ENCODE peak calls at places on chromosomes 13 and 19, in six cellular contexts. One of them, this sample, is unnamed.

GRCh38 chr19:9474975-9475374 is 23.4 kb downstream of the ZNF560 start:
- DNase-seq in mucosa of descending colon: no peak
- DNase-seq in IMR-90: no peak
- DNase-seq in upper lobe of right lung: no peak
- DNase-seq in mesothelial cell of epicardium: no peak
- DNase-seq in astrocyte of the spinal cord: no peak
- DNase-seq in this sample: no peak

GRCh38 chr19:30253581-30253996 is 118.6 kb upstream of the ZNF536 start:
- DNase-seq in astrocyte of the spinal cord: no peak
- DNase-seq in upper lobe of right lung: no peak
- DNase-seq in IMR-90: no peak
- DNase-seq in mesothelial cell of epicardium: no peak
- DNase-seq in mucosa of descending colon: no peak
- DNase-seq in this sample: no peak

GRCh38 chr19:37699057-37699456 is 20.5 kb downstream of the ZNF607 start:
- DNase-seq in mesothelial cell of epicardium: no peak
- DNase-seq in astrocyte of the spinal cord: no peak
- DNase-seq in upper lobe of right lung: no peak
- DNase-seq in IMR-90: peak; percentile 8
- DNase-seq in mucosa of descending colon: no peak
- DNase-seq in this sample: no peak

GRCh38 chr13:40776681-40777165 is 5.7 kb upstream of the MRPS31 start:
- DNase-seq in mucosa of descending colon: no peak
- DNase-seq in upper lobe of right lung: no peak
- DNase-seq in mesothelial cell of epicardium: no peak
- DNase-seq in astrocyte of the spinal cord: peak; percentile 40
- DNase-seq in IMR-90: peak; percentile 55
- DNase-seq in this sample: no peak

GRCh38 chr19:3373971-3374368 is 7.6 kb downstream of the NFIC start:
- DNase-seq in mucosa of descending colon: no peak
- DNase-seq in mesothelial cell of epicardium: no peak
- DNase-seq in astrocyte of the spinal cord: no peak
- DNase-seq in upper lobe of right lung: no peak
- DNase-seq in IMR-90: no peak
- DNase-seq in this sample: no peak

GRCh38 chr19:708154-709141 is at the start of gene PALM:
- DNase-seq in mucosa of descending colon: no peak
- DNase-seq in upper lobe of right lung: no peak
- DNase-seq in IMR-90: no peak
- DNase-seq in mesothelial cell of epicardium: no peak
- DNase-seq in astrocyte of the spinal cord: no peak
- DNase-seq in this sample: peak; percentile 74

GRCh38 chr13:27306364-27306763 is 35.7 kb downstream of the RASL11A start:
- DNase-seq in upper lobe of right lung: no peak
- DNase-seq in mesothelial cell of epicardium: no peak
- DNase-seq in IMR-90: no peak
- DNase-seq in mucosa of descending colon: no peak
- DNase-seq in astrocyte of the spinal cord: no peak
- DNase-seq in this sample: no peak

GRCh38 chr19:18420931-18421330 is 1.7 kb downstream of the SSBP4 start:
- DNase-seq in mucosa of descending colon: no peak
- DNase-seq in upper lobe of right lung: no peak
- DNase-seq in mesothelial cell of epicardium: no peak
- DNase-seq in astrocyte of the spinal cord: no peak
- DNase-seq in IMR-90: no peak
- DNase-seq in this sample: no peak

GRCh38 chr13:42720116-42720857 is 61.1 kb upstream of the FAM216B start:
- DNase-seq in IMR-90: peak; percentile 99
- DNase-seq in mesothelial cell of epicardium: no peak
- DNase-seq in astrocyte of the spinal cord: peak; percentile 95
- DNase-seq in upper lobe of right lung: no peak
- DNase-seq in mucosa of descending colon: no peak
- DNase-seq in this sample: no peak

GRCh38 chr13:112896736-112897602 is 72.0 kb upstream of the MCF2L start:
- DNase-seq in mesothelial cell of epicardium: no peak
- DNase-seq in upper lobe of right lung: no peak
- DNase-seq in astrocyte of the spinal cord: no peak
- DNase-seq in IMR-90: no peak
- DNase-seq in mucosa of descending colon: no peak
- DNase-seq in this sample: no peak

GRCh38 chr13:41246969-41247750 is 16.2 kb downstream of the MTRF1 start:
- DNase-seq in upper lobe of right lung: no peak
- DNase-seq in IMR-90: no peak
- DNase-seq in mucosa of descending colon: no peak
- DNase-seq in mesothelial cell of epicardium: no peak
- DNase-seq in astrocyte of the spinal cord: no peak
- DNase-seq in this sample: no peak

GRCh38 chr13:43830481-43830873 is 43.7 kb upstream of the ENOX1 start:
- DNase-seq in IMR-90: peak; percentile 79
- DNase-seq in mesothelial cell of epicardium: no peak
- DNase-seq in mucosa of descending colon: no peak
- DNase-seq in upper lobe of right lung: no peak
- DNase-seq in astrocyte of the spinal cord: peak; percentile 22
- DNase-seq in this sample: no peak

GRCh38 chr13:47859129-47859528 is 141.9 kb downstream of the SUCLA2 start:
- DNase-seq in IMR-90: no peak
- DNase-seq in upper lobe of right lung: no peak
- DNase-seq in astrocyte of the spinal cord: peak; percentile 32
- DNase-seq in mucosa of descending colon: no peak
- DNase-seq in mesothelial cell of epicardium: no peak
- DNase-seq in this sample: no peak

GRCh38 chr19:14248578-14249011 is 42.6 kb upstream of the ADGRL1 start:
- DNase-seq in mesothelial cell of epicardium: peak; percentile 60
- DNase-seq in mucosa of descending colon: peak; percentile 59
- DNase-seq in astrocyte of the spinal cord: peak; percentile 61
- DNase-seq in IMR-90: no peak
- DNase-seq in upper lobe of right lung: no peak
- DNase-seq in this sample: peak; percentile 74

GRCh38 chr13:31351376-31351775 is 151.6 kb downstream of the B3GLCT start:
- DNase-seq in mucosa of descending colon: no peak
- DNase-seq in mesothelial cell of epicardium: no peak
- DNase-seq in upper lobe of right lung: no peak
- DNase-seq in astrocyte of the spinal cord: no peak
- DNase-seq in IMR-90: no peak
- DNase-seq in this sample: no peak

GRCh38 chr13:31349156-31349555 is 149.4 kb downstream of the B3GLCT start:
- DNase-seq in astrocyte of the spinal cord: no peak
- DNase-seq in mucosa of descending colon: no peak
- DNase-seq in mesothelial cell of epicardium: no peak
- DNase-seq in IMR-90: no peak
- DNase-seq in upper lobe of right lung: no peak
- DNase-seq in this sample: no peak

GRCh38 chr13:31350560-31350959 is 150.8 kb downstream of the B3GLCT start:
- DNase-seq in IMR-90: no peak
- DNase-seq in astrocyte of the spinal cord: no peak
- DNase-seq in mesothelial cell of epicardium: no peak
- DNase-seq in upper lobe of right lung: no peak
- DNase-seq in mucosa of descending colon: no peak
- DNase-seq in this sample: no peak

GRCh38 chr13:31355001-31355400 is 155.2 kb downstream of the B3GLCT start:
- DNase-seq in astrocyte of the spinal cord: no peak
- DNase-seq in mucosa of descending colon: no peak
- DNase-seq in upper lobe of right lung: no peak
- DNase-seq in mesothelial cell of epicardium: no peak
- DNase-seq in IMR-90: no peak
- DNase-seq in this sample: no peak

DNA sequence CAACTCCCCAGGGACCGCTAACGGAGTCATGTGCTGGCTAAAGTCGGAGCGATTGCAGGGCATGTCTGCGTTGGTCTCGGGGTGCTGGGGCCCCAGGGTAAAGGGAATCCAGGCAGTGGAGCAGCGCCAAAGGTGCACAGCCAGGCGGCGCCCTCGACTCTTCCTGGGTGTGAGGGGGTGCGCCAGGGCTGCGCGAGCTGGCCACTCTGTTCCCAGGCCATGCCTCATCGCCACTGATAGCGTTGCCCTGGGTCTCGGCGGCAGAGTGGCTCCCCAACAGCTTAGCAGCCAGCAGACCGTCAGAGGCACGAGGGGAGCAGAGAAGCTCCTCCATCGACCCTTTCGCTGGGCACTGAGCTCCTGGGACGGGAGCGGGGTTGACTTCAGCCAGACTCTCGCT is 152.7 kb downstream of the B3GLCT start:
- DNase-seq in mesothelial cell of epicardium: no peak
- DNase-seq in astrocyte of the spinal cord: no peak
- DNase-seq in IMR-90: no peak
- DNase-seq in upper lobe of right lung: no peak
- DNase-seq in mucosa of descending colon: no peak
- DNase-seq in this sample: no peak
- TF ChIP-seq CTCF in mesothelial cell of epicardium: no peak
- TF ChIP-seq CTCF in astrocyte of the spinal cord: no peak
- TF ChIP-seq CTCF in IMR-90: no peak
- TF ChIP-seq CTCF in upper lobe of right lung: no peak
- TF ChIP-seq CTCF in mucosa of descending colon: no peak
- TF ChIP-seq CTCF in this sample: no peak

GRCh38 chr13:36217456-36217855 is 3.1 kb upstream of the SOHLH2 start:
- DNase-seq in mesothelial cell of epicardium: no peak
- DNase-seq in IMR-90: no peak
- DNase-seq in upper lobe of right lung: no peak
- DNase-seq in mucosa of descending colon: no peak
- DNase-seq in astrocyte of the spinal cord: no peak
- DNase-seq in this sample: no peak

GRCh38 chr13:36219883-36220282 is 5.5 kb upstream of the SOHLH2 start:
- DNase-seq in astrocyte of the spinal cord: no peak
- DNase-seq in IMR-90: no peak
- DNase-seq in mucosa of descending colon: no peak
- DNase-seq in upper lobe of right lung: no peak
- DNase-seq in mesothelial cell of epicardium: no peak
- DNase-seq in this sample: no peak

GRCh38 chr13:36212789-36213188 is 1.6 kb downstream of the SOHLH2 start:
- DNase-seq in upper lobe of right lung: no peak
- DNase-seq in mucosa of descending colon: no peak
- DNase-seq in IMR-90: no peak
- DNase-seq in mesothelial cell of epicardium: no peak
- DNase-seq in astrocyte of the spinal cord: no peak
- DNase-seq in this sample: no peak

GRCh38 chr13:36211567-36211966 is 2.8 kb downstream of the SOHLH2 start:
- DNase-seq in mesothelial cell of epicardium: no peak
- DNase-seq in astrocyte of the spinal cord: peak; percentile 81
- DNase-seq in IMR-90: no peak
- DNase-seq in mucosa of descending colon: no peak
- DNase-seq in upper lobe of right lung: no peak
- DNase-seq in this sample: no peak

GRCh38 chr13:36214163-36214921 is at the start of gene SOHLH2:
- DNase-seq in astrocyte of the spinal cord: no peak
- DNase-seq in mucosa of descending colon: no peak
- DNase-seq in upper lobe of right lung: peak; percentile 53
- DNase-seq in mesothelial cell of epicardium: no peak
- DNase-seq in IMR-90: no peak
- DNase-seq in this sample: no peak
- TF ChIP-seq CTCF in astrocyte of the spinal cord: no peak
- TF ChIP-seq CTCF in mucosa of descending colon: no peak
- TF ChIP-seq CTCF in upper lobe of right lung: no peak
- TF ChIP-seq CTCF in mesothelial cell of epicardium: no peak
- TF ChIP-seq CTCF in IMR-90: no peak
- TF ChIP-seq CTCF in this sample: no peak

GRCh38 chr13:101544979-101545378 is 92.5 kb downstream of the ITGBL1 start:
- DNase-seq in mucosa of descending colon: no peak
- DNase-seq in mesothelial cell of epicardium: no peak
- DNase-seq in astrocyte of the spinal cord: no peak
- DNase-seq in upper lobe of right lung: no peak
- DNase-seq in IMR-90: no peak
- DNase-seq in this sample: no peak

DNA sequence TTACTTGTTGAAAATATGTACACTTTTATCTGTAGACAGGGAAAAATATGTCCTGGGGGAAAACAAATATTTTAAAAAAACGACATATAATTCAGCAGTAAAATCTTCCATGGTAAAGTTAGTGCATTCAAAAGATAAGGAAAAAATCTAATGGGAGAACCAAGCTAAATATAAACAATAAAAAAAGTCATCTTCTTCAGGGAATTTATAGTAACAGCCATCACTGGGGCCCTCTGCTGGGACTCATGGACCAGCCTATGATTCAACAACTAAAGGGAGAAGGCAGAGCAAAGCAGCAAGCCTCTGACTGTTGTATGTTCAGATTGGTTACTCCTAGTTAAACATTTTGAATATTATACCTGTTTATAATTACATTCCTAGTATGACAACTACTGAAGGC is 93.0 kb downstream of the ITGBL1 start:
- DNase-seq in mucosa of descending colon: no peak
- DNase-seq in astrocyte of the spinal cord: peak; percentile 18
- DNase-seq in mesothelial cell of epicardium: no peak
- DNase-seq in upper lobe of right lung: no peak
- DNase-seq in IMR-90: peak; percentile 61
- DNase-seq in this sample: no peak
- TF ChIP-seq CTCF in mucosa of descending colon: no peak
- TF ChIP-seq CTCF in astrocyte of the spinal cord: peak; percentile 24
- TF ChIP-seq CTCF in mesothelial cell of epicardium: no peak
- TF ChIP-seq CTCF in upper lobe of right lung: no peak
- TF ChIP-seq CTCF in IMR-90: peak; percentile 44
- TF ChIP-seq CTCF in this sample: no peak

GRCh38 chr13:73708393-73708985 is 425.7 kb downstream of the KLF12 start:
- DNase-seq in mucosa of descending colon: no peak
- DNase-seq in astrocyte of the spinal cord: peak; percentile 77
- DNase-seq in IMR-90: peak; percentile 71
- DNase-seq in upper lobe of right lung: no peak
- DNase-seq in mesothelial cell of epicardium: no peak
- DNase-seq in this sample: peak; percentile 48
- TF ChIP-seq CTCF in mucosa of descending colon: peak; percentile 26
- TF ChIP-seq CTCF in astrocyte of the spinal cord: peak; percentile 82
- TF ChIP-seq CTCF in IMR-90: peak; percentile 83
- TF ChIP-seq CTCF in upper lobe of right lung: peak; percentile 76
- TF ChIP-seq CTCF in mesothelial cell of epicardium: peak; percentile 85
- TF ChIP-seq CTCF in this sample: peak; percentile 87

GRCh38 chr13:96075953-96076543 is 13.9 kb upstream of the HS6ST3 start:
- DNase-seq in IMR-90: peak; percentile 23
- DNase-seq in upper lobe of right lung: no peak
- DNase-seq in mesothelial cell of epicardium: no peak
- DNase-seq in astrocyte of the spinal cord: peak; percentile 27
- DNase-seq in mucosa of descending colon: no peak
- DNase-seq in this sample: no peak
- TF ChIP-seq CTCF in IMR-90: peak; percentile 61
- TF ChIP-seq CTCF in upper lobe of right lung: peak; percentile 56
- TF ChIP-seq CTCF in mesothelial cell of epicardium: peak; percentile 72
- TF ChIP-seq CTCF in astrocyte of the spinal cord: peak; percentile 71
- TF ChIP-seq CTCF in mucosa of descending colon: no peak
- TF ChIP-seq CTCF in this sample: peak; percentile 54

DNA sequence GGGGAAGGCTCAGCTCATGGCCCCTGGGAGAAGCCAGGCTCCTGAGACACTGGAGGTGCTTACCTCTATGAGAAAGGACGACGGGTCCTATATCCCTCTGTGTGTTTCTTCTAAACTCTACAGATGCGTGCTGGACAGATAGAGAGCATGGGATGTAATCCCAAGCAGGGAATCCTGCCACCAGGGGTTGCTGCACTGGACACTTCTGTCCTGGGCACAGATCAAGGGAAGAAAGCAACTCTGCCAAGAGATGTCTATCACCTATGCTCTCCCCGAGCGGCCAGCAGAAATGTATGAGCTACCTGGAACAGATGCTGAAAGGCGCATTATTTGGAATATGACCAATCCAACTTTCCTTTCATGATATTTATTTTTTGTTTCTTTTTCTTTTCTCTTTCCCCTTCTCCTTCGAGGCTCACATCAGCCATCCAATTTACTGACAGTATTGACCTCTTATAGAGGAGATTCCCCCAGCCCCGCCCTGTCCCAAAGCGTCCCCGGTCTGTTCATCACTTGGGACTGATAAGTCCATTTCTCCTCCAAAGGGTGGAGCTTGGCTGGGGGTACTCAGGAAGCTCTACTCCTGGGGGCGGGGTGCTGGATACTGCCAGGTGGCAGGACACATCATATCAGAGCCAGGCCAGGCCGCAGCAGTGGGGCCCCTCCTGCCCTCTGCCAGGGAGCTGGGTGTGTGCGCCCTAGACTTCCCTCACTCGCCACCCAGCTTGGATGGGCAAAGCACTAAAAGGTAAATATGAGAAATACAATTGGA is 34.2 kb downstream of the TSHZ3 start:
- DNase-seq in mucosa of descending colon: no peak
- DNase-seq in IMR-90: no peak
- DNase-seq in astrocyte of the spinal cord: no peak
- DNase-seq in upper lobe of right lung: no peak
- DNase-seq in mesothelial cell of epicardium: no peak
- DNase-seq in this sample: no peak
- TF ChIP-seq CTCF in mucosa of descending colon: no peak
- TF ChIP-seq CTCF in IMR-90: peak; percentile 42
- TF ChIP-seq CTCF in astrocyte of the spinal cord: peak; percentile 49
- TF ChIP-seq CTCF in upper lobe of right lung: no peak
- TF ChIP-seq CTCF in mesothelial cell of epicardium: no peak
- TF ChIP-seq CTCF in this sample: peak; percentile 19

This sample was measured in nephron progenitor cell.